ENCODE peak calls at places on chromosomes 4 and X, in five cellular contexts. A is mammary epithelial cell; P is RWPE2; S is H9; K is CD4-positive, alpha-beta T cell. L is an unnamed sample.

GRCh38 chr4:150268444-150268843 is 190.2 kb downstream of the DCLK2 start:
- DNase-seq in A (peak), P (no peak), S (no peak), K (no peak), L (no peak)

GRCh38 chr4:173420324-173420752 is 21.4 kb upstream of the SCRG1 start:
- DNase-seq in A (no peak), P (no peak), S (no peak), K (no peak), L (no peak)

GRCh38 chr4:116849620-116850019 is 235.8 kb downstream of the TRAM1L1 start:
- DNase-seq in A (no peak), P (no peak), S (no peak), K (no peak), L (no peak)

GRCh38 chr4:151322565-151322964 is 2.8 kb downstream of the SH3D19 start:
- DNase-seq in A (no peak), P (no peak), S (no peak), K (no peak), L (no peak)

GRCh38 chr4:45358573-45359506 is 632.5 kb upstream of the GNPDA2 start:
- DNase-seq in A (no peak), P (no peak), S (peak), K (no peak), L (no peak)

GRCh38 chrX:120727911-120728310 is 98.1 kb upstream of the C1GALT1C1 start:
- DNase-seq in A (no peak), P (no peak), S (no peak), K (no peak), L (no peak)

GRCh38 chrX:14497184-14497666 is 32.1 kb upstream of the GLRA2 start:
- DNase-seq in A (no peak), P (no peak), S (no peak), K (no peak), L (no peak)

GRCh38 chr4:112325522-112325921 is 28.4 kb downstream of the ALPK1 start:
- DNase-seq in A (no peak), P (no peak), S (no peak), K (no peak), L (no peak)

GRCh38 chrX:154458954-154459829 is 1.1 kb downstream of the PLXNA3 start:
- DNase-seq in A (no peak), P (no peak), S (no peak), K (no peak), L (no peak)

GRCh38 chr4:47538516-47538915 is 53.4 kb downstream of the ATP10D start:
- DNase-seq in A (no peak), P (no peak), S (no peak), K (no peak), L (no peak)

GRCh38 chr4:476501-476900 is 22.5 kb downstream of the ZNF721 start:
- DNase-seq in A (peak), P (no peak), S (no peak), K (no peak), L (no peak)

GRCh38 chr4:43339435-43339834 is 446.9 kb downstream of the GRXCR1 start:
- DNase-seq in A (peak), P (peak), S (no peak), K (no peak), L (no peak)

GRCh38 chr4:145523117-145523516 is 41.5 kb downstream of the SMAD1 start:
- DNase-seq in A (peak), P (no peak), S (no peak), K (no peak), L (no peak)

GRCh38 chr4:64538219-64538618 is 129.0 kb upstream of the TECRL start:
- DNase-seq in A (no peak), P (no peak), S (peak), K (no peak), L (no peak)

GRCh38 chrX:105211051-105211575 is 9.4 kb downstream of the TEX13A start:
- DNase-seq in A (peak), P (no peak), S (no peak), K (no peak), L (no peak)

GRCh38 chrX:40173662-40174593 is 76.2 kb upstream of the BCOR start:
- DNase-seq in A (no peak), P (no peak), S (peak), K (no peak), L (no peak)

GRCh38 chrX:54419559-54420302 is 20.5 kb upstream of the TSR2 start:
- DNase-seq in A (no peak), P (no peak), S (no peak), K (no peak), L (no peak)

GRCh38 chr4:92305148-92305877 is 1.5 kb downstream of the GRID2 start:
- DNase-seq in A (peak), P (peak), S (peak), K (no peak), L (peak)

GRCh38 chr4:82223715-82224114 is 150.1 kb downstream of the HNRNPD start:
- DNase-seq in A (no peak), P (no peak), S (peak), K (peak), L (no peak)

GRCh38 chrX:111875881-111876280 is at the start of gene TRPC5OS:
- DNase-seq in A (no peak), P (no peak), S (no peak), K (no peak), L (no peak)

GRCh38 chr4:74659576-74660411 is 134.5 kb downstream of the BTC start:
- DNase-seq in A (peak), P (no peak), S (no peak), K (no peak), L (no peak)

GRCh38 chr4:153645183-153645582 is 38.9 kb upstream of the TLR2 start:
- DNase-seq in A (no peak), P (no peak), S (no peak), K (no peak), L (no peak)

GRCh38 chr4:136927172-136927571 is 605.1 kb downstream of the PCDH18 start:
- DNase-seq in A (peak), P (no peak), S (no peak), K (no peak), L (no peak)

GRCh38 chrX:48770296-48770695 is 8.7 kb downstream of the GLOD5 start:
- DNase-seq in A (no peak), P (no peak), S (no peak), K (no peak), L (no peak)

GRCh38 chr4:126727461-126727860 is 905.3 kb upstream of the INTU start:
- DNase-seq in A (peak), P (no peak), S (no peak), K (no peak), L (no peak)

GRCh38 chrX:125765347-125765746 is 400.7 kb downstream of the DCAF12L2 start:
- DNase-seq in A (no peak), P (no peak), S (no peak), K (no peak), L (no peak)

GRCh38 chrX:101191217-101191750 is 28.3 kb upstream of the DRP2 start:
- DNase-seq in A (no peak), P (no peak), S (peak), K (no peak), L (peak)

GRCh38 chrX:153922932-153923857 is 2.9 kb downstream of the ARHGAP4 start:
- DNase-seq in A (peak), P (no peak), S (peak), K (no peak), L (no peak)

GRCh38 chrX:71941145-71941544 is 30.5 kb downstream of the NHSL2 start:
- DNase-seq in A (no peak), P (no peak), S (no peak), K (no peak), L (no peak)

GRCh38 chr4:98203406-98204235 is 57.6 kb upstream of the RAP1GDS1 start:
- DNase-seq in A (no peak), P (no peak), S (no peak), K (no peak), L (no peak)

GRCh38 chr4:90357117-90357710 is 230.0 kb downstream of the CCSER1 start:
- DNase-seq in A (peak), P (no peak), S (no peak), K (no peak), L (no peak)

GRCh38 chr4:145034727-145035211 is 63.2 kb downstream of the ANAPC10 start:
- DNase-seq in A (peak), P (no peak), S (no peak), K (no peak), L (no peak)

DNA sequence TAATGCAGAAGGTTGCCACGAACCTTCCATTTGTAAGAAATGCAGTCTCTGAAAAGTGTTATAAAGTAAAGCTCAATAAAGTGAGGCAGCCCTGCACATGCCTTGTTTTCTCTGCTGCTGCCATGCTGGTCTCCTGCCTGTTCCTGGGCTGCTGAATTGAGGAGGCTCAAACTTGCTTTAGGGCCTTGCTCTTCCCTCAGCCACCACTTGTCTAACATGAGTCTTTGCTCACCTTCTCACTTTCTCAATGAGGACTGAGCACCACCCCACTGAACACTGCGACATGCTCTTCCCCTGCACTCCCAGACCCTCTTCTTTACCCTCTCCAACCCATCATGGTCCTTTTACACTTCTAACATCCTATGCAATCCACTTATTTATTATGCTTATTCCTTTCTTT is 25.2 kb upstream of the MFAP3L start:
- DNase-seq in A (no peak), P (no peak), S (no peak), K (no peak), L (no peak)
- TF ChIP-seq CTCF in A (no peak), P (no peak), S (no peak), K (no peak), L (no peak)

DNA sequence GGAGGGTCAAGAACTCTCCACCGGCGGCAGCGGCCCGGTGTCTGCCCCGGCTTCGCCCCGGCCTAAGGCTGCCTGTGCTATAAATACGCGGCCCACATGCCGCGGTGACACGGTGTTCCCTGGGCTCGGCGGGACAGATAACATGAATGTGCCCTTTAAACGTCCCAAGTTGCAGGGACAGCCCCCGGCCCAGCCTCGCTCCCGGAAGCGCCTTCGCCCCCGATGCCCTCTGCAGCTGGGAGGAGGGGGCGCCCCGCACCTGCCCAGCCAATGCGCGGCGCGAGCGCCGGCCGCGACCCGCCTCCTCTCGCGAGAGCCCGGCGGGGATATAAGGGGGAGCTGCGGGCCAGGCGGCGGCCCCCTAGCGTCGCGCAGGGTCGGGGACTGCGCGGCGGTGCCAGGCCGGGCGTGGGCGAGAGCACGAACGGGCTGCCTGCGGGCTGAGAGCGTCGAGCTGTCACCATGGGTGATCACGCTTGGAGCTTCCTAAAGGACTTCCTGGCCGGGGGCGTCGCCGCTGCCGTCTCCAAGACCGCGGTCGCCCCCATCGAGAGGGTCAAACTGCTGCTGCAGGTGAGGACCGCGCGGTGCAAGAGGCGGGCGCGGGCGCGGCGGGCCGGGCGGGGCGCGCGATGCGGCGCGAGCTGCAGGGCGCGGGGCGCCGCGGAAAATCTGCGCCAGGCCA is at the start of gene SLC25A4:
- DNase-seq in A (peak), P (no peak), S (peak), K (peak), L (peak)
- TF ChIP-seq CTCF in A (peak), P (peak), S (peak), K (peak), L (peak)

DNA sequence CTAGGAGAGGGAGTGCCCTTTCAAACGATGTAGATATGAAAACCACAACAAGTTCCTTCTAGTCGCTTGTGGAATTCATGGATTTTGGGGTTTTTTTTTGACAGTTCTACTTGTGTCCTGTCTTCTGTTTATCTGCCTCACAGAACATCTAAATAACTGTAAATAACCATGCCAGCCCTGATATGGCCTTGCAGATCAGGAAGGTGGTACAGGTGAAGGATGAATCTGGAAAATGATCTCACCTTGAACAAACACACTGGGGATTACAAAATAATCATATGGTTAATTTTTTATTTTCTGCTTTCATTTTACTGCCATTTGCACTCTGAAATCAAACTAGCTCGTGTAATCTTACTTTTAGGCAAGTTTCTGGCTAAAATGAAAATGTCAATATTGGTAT is 37.2 kb downstream of the GPR82 start:
- DNase-seq in A (no peak), P (no peak), S (no peak), K (no peak), L (no peak)
- TF ChIP-seq CTCF in A (no peak), P (no peak), S (no peak), K (no peak), L (no peak)

DNA sequence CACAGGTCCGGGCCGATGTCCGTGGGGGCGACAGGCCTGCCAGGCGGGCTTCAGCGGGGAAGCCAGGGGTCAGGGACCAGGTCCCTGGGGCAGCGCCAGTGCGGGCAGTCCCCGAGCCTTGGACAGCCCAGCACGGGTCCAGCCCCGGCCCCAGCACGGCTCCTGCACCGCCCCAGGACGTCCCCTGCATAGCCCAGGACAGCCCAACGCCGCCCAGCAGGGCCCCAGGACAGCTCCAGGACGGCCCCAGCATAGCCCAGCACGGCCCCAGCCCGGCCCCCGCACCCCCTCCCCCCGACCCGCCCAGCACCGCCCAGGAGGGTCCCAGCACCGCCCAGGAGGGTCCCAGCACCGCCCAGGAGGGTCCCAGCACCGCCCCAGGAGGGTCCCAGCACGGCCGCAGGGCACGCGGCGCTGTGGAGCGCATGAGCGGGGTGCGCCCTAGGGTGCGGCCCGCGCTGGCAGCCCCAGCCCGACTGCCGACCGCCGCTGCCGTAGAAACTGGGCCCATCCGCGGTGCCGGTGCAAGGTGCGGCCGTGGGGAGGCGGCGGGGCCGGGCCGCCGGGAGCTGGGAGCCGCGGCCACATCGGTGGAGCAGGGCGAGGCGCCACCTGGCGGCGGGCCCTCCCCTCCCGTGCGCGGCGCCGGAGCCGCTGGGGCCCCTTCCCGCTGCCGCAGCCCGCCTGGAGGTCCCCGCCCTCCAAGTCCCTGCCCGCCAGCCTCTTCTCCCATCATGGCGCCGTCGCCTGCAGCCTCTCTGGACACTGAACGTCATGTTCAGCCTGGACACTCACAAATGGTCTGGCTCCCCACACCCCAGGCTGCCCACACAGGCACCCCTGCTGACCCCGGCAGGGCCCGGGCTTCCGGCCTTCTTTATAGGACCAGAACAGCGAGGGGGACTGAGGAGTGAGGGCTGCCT is 106.8 kb upstream of the NKX1-1 start:
- DNase-seq in A (no peak), P (no peak), S (peak), K (peak), L (peak)
- TF ChIP-seq CTCF in A (peak), P (peak), S (peak), K (peak), L (peak)

DNA sequence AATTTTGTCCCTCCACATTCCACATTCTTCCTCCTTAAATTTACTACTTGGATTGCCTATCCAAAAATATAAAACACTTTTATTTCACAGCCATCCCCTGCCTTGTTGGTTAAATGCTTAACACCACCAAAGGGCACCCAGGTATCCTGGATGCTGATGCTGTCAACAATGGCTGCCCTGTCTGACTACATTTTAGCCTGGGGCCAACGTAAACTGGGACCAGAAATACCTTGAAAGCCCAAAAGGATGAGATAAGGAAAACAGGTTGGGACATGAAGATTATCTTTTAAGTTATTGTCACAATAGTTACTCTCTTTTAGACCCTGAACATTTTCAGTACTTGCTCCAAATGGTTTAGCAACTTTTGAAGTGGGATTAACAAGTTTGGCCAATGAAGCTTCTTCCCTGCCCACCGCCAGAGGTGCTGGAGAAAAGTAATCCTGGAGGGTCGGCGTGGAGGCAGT is 775 bp upstream of the YIPF6 start:
- DNase-seq in A (no peak), P (no peak), S (no peak), K (no peak), L (no peak)
- TF ChIP-seq CTCF in A (no peak), P (no peak), S (no peak), K (no peak), L (peak)